ENCODE peak calls at places on chromosomes 16 and 17, in five cellular contexts. D is tibial nerve, J is uterus, A is fibroblast of lung, K is IMR-90. V is an unnamed sample. For H3K27me3, the result is how much of the 10 kb centered on the place peaks cover.

GRCh38 chr16:66599726-66600125 is 4.8 kb upstream of the CMTM3 start:
- DNase-seq in D (no peak), J (no peak), A (no peak), K (no peak), V (no peak)

GRCh38 chr17:66778531-66778930 is 56.4 kb upstream of the CACNG5 start:
- DNase-seq in D (no peak), J (no peak), A (no peak), K (no peak), V (no peak)

GRCh38 chr17:76551685-76552084 is 11.8 kb downstream of the PRCD start:
- DNase-seq in D (no peak), J (no peak), A (no peak), K (no peak), V (no peak)

GRCh38 chr16:69204106-69204655 is 17.2 kb downstream of the SNTB2 start:
- DNase-seq in D (no peak), J (no peak), A (no peak), K (no peak), V (no peak)

GRCh38 chr17:30897311-30897710 is 8.7 kb downstream of the TEFM start:
- DNase-seq in D (no peak), J (no peak), A (no peak), K (no peak), V (no peak)

GRCh38 chr16:11844499-11844898 is 6.8 kb downstream of the RSL1D1 start:
- DNase-seq in D (no peak), J (no peak), A (no peak), K (no peak), V (no peak)

GRCh38 chr17:2796164-2797140 is at the start of gene RAP1GAP2:
- DNase-seq in D (peak), J (no peak), A (no peak), K (no peak), V (peak)

GRCh38 chr16:87581867-87582220 is 20.5 kb upstream of the JPH3 start:
- DNase-seq in D (peak), J (peak), A (peak), K (peak), V (peak)

GRCh38 chr17:55693244-55694216 is 29.1 kb downstream of the TMEM100 start:
- DNase-seq in D (no peak), J (no peak), A (peak), K (peak), V (no peak)

GRCh38 chr16:59690216-59690615 is 956.1 kb upstream of the GOT2 start:
- DNase-seq in D (no peak), J (no peak), A (no peak), K (no peak), V (no peak)

GRCh38 chr17:73591278-73592078 is 52.8 kb downstream of the SDK2 start:
- DNase-seq in D (no peak), J (no peak), A (no peak), K (no peak), V (peak)

GRCh38 chr17:83030432-83030831 is 49.0 kb upstream of the METRNL start:
- DNase-seq in D (no peak), J (no peak), A (no peak), K (no peak), V (peak)

GRCh38 chr16:69812213-69813014 is 50.3 kb downstream of the WWP2 start:
- DNase-seq in D (no peak), J (no peak), A (no peak), K (no peak), V (no peak)

GRCh38 chr17:18951941-18952842 is at the start of gene SLC5A10:
- DNase-seq in D (no peak), J (no peak), A (no peak), K (no peak), V (no peak)

GRCh38 chr16:12258806-12259205 is 282.3 kb downstream of the SNX29 start:
- DNase-seq in D (no peak), J (no peak), A (no peak), K (no peak), V (no peak)

GRCh38 chr17:48160177-48160967 is 52.8 kb downstream of the SNX11 start:
- DNase-seq in D (no peak), J (no peak), A (no peak), K (no peak), V (no peak)

GRCh38 chr16:63466-63865 is 9.0 kb downstream of the RHBDF1 start:
- DNase-seq in D (no peak), J (no peak), A (no peak), K (no peak), V (peak)

GRCh38 chr16:69903851-69904250 is 47.3 kb upstream of the CLEC18A start:
- DNase-seq in D (no peak), J (no peak), A (no peak), K (no peak), V (no peak)

GRCh38 chr17:58084317-58084981 is 1.2 kb downstream of the DYNLL2 start:
- DNase-seq in D (peak), J (peak), A (peak), K (no peak), V (no peak)

GRCh38 chr16:2979669-2980226 is 498 bp downstream of the PKMYT1 start:
- DNase-seq in D (no peak), J (no peak), A (no peak), K (peak), V (no peak)

GRCh38 chr17:57875109-57876022 is 25.5 kb upstream of the MRPS23 start:
- DNase-seq in D (peak), J (peak), A (peak), K (peak), V (peak)

GRCh38 chr17:20026960-20027359 is 17.8 kb downstream of the SPECC1 start:
- DNase-seq in D (no peak), J (no peak), A (no peak), K (no peak), V (no peak)

GRCh38 chr16:72664122-72664479 is 383.8 kb downstream of the ZFHX3 start:
- DNase-seq in D (no peak), J (no peak), A (no peak), K (peak), V (no peak)

GRCh38 chr17:41683441-41684007 is 5.2 kb upstream of the EIF1 start:
- DNase-seq in D (no peak), J (no peak), A (no peak), K (no peak), V (no peak)

GRCh38 chr17:32274643-32275042 is 9.0 kb downstream of the RHBDL3 start:
- DNase-seq in D (no peak), J (no peak), A (no peak), K (no peak), V (no peak)

GRCh38 chr16:88639231-88640038 is 1.1 kb downstream of the IL17C start:
- DNase-seq in D (no peak), J (no peak), A (no peak), K (no peak), V (no peak)

GRCh38 chr17:19338031-19338990 is 24.2 kb downstream of the B9D1 start:
- DNase-seq in D (no peak), J (no peak), A (peak), K (peak), V (peak)

GRCh38 chr16:61581417-61582046 is 454.7 kb downstream of the CDH8 start:
- DNase-seq in D (no peak), J (no peak), A (no peak), K (no peak), V (peak)

GRCh38 chr17:55005520-55005919 is 37.0 kb downstream of the STXBP4 start:
- DNase-seq in D (no peak), J (no peak), A (peak), K (peak), V (no peak)

GRCh38 chr17:71919181-71919580 is 201.6 kb upstream of the SOX9 start:
- DNase-seq in D (peak), J (no peak), A (peak), K (no peak), V (no peak)

GRCh38 chr16:56912746-56913703 is 18.9 kb upstream of the HERPUD1 start:
- DNase-seq in D (peak), J (no peak), A (peak), K (peak), V (no peak)

GRCh38 chr17:31310877-31311276 is 3.0 kb downstream of the EVI2B start:
- DNase-seq in D (no peak), J (no peak), A (no peak), K (no peak), V (no peak)

GRCh38 chr17:45372325-45372869 is 55.6 kb upstream of the MAP3K14 start:
- DNase-seq in D (no peak), J (no peak), A (no peak), K (peak), V (no peak)
- H3K27me3 ChIP-seq in D (under half), J (under half), A (under half), K (under half), V (under half)

DNA sequence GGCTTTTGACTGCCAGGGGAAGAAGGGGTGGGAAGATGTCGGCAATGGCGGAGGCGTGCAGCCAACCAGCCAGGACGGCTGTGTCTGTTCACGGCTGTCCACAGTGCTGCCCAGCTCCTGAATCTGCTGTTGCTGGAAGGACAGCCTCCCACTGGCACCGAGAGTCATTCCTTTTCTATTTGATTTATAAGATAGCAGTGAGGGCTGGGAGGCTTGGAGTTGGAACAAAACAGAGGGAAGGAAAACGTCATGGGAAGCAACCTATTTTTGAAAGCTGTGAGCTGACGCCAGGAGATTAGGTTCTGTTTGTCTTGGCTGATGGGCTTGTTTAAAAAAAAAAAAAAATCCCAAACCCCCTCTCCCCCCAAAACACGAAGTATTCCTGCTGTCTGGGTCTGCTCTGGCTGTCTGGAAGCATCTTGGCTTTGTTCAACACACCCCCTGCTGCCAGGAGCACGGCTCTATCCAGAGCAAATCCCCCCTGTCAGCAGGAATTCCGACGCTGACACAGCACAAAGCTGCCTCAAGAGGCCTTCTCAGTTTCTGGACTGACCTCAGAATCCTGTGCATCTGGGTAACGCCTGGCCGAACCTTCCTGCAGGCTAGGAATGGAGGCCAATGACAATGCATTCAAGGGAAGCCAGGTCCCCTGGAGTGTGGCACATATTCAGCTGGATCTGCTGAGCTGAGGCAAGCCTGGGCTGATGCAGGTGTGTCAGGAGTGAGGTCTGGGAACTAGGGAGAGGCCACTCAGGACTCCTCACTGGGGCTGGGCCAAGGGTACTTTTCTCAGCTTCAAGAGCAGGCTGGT is 41.0 kb upstream of the SREBF1 start:
- DNase-seq in D (peak), J (peak), A (peak), K (peak), V (no peak)
- TF ChIP-seq CTCF in D (no peak), J (peak), A (peak), K (peak), V (no peak)

GRCh38 chr16:85571813-85572619 is 41.1 kb upstream of the GSE1 start:
- DNase-seq in D (no peak), J (no peak), A (no peak), K (no peak), V (peak)

GRCh38 chr16:85575910-85576309 is 37.2 kb upstream of the GSE1 start:
- DNase-seq in D (no peak), J (no peak), A (no peak), K (no peak), V (no peak)

GRCh38 chr16:85573045-85573695 is 40.0 kb upstream of the GSE1 start:
- DNase-seq in D (no peak), J (no peak), A (no peak), K (no peak), V (peak)

GRCh38 chr16:85574672-85575475 is 38.2 kb upstream of the GSE1 start:
- DNase-seq in D (no peak), J (no peak), A (no peak), K (no peak), V (no peak)

GRCh38 chr16:85573696-85574641 is 39.2 kb upstream of the GSE1 start:
- DNase-seq in D (no peak), J (peak), A (peak), K (peak), V (peak)
- H3K27ac ChIP-seq in D (peak), J (peak), A (peak), K (no peak), V (peak)

DNA sequence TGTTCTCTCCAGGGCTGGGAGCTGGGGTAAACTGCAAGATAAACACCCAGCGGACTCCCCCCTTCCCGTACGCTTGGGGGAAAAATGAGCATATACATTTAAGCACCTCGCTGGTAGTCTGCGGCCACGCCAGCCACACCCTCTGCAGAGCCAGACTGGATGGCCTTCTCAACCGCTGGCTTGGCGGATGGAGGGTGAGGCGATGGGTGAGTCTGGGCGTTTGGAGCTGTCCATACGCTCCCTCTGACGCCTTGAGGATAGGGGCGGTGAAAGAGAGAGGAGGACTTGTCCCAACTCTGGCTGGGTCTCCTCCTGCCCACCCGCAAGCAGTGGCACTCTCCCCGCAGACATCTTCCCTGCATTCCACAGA is 1.0 kb downstream of the ITGA3 start:
- DNase-seq in D (no peak), J (no peak), A (peak), K (peak), V (no peak)
- H3K27me3 ChIP-seq in D (under half), J (under half), A (under half), K (under half), V (under half)

DNA sequence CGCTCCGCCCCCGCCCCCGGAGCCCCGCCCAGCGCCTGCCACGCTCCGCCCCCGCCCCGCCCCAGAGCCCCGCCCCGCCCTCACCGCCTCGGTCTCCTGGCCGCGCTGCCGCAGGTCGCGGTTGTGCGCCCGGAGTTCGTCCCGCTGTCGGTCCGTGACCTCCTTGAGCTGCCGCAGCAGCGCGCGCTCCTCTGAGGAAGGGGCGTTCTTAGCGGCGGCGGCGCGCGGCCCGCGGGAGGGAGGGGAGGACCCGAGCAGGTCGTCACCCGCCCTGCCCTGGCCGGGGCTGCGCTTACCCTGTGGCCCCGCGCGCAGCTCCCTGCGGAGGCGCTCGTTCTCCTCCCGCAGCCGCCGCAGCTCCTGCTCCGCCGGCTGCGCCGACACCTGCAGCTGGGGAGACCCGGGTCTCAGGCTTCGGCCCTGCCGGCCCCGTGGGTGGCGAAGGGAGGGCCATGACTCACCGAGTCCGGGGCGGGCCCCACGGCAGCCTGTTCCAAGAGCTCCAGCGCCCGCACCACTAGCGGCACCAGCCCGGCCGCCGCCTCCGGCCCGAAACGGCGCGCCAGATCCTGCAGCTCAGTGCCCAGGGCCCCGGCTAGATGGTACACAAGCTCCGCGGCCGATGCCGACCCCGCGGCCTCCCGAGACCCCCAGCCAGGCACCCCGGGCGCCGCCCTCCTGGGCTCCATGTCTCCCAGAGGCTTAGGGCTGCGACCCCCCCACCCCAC is 386 bp downstream of the RILP start:
- DNase-seq in D (peak), J (peak), A (peak), K (peak), V (peak)
- TF ChIP-seq CTCF in D (no peak), J (no peak), A (no peak), K (no peak), V (no peak)

GRCh38 chr17:49573510-49574282 is 2.0 kb upstream of the NXPH3 start:
- DNase-seq in D (no peak), J (no peak), A (no peak), K (no peak), V (no peak)

GRCh38 chr17:49574283-49574892 is 1.3 kb upstream of the NXPH3 start:
- DNase-seq in D (no peak), J (no peak), A (no peak), K (no peak), V (no peak)

GRCh38 chr17:49575524-49576120 is at the start of gene NXPH3:
- DNase-seq in D (peak), J (peak), A (peak), K (peak), V (peak)

GRCh38 chr17:49576121-49576905 is 642 bp downstream of the NXPH3 start:
- DNase-seq in D (peak), J (peak), A (peak), K (peak), V (no peak)

GRCh38 chr17:49574945-49575523 is 637 bp upstream of the NXPH3 start:
- DNase-seq in D (no peak), J (no peak), A (no peak), K (no peak), V (no peak)
- H3K27ac ChIP-seq in D (peak), J (peak), A (no peak), K (no peak), V (no peak)

DNA sequence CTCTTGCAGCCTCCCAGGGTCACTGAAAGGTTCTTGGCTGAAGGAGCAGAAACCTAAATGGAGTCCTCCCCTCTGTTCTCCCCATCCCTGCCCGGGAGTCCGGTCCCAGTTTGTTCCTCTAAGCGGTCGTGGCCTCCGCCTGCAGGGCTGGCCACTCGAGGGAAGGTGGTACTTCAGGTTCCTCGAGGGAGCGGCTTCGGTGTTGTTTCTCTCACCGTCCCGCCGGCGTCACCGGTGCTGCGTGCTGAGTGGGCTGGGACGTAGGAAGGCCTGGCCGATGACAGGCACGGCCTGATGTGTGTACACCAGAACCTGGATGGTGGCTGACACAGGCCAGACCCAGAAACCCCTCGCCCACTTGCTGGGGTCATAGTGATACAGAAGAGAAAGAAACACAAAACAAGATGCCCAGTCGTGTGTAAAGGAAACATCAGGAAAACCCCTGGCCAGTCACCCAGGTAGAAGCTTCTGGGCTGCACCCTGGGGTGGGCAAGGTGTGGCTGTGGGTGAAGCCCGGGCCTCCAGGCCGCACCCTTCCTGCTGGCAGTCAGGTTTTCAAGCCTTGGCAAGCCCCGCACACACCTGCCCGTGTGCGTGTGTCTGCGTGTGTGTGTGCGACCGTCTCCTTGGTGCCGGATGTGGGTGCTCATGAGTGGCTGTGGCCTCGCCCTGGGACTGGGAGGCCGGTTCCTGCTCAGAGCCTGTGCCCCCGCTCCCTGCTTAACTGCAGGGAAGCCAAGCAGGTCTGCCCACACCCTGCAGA is 52.0 kb downstream of the BAIAP2 start:
- DNase-seq in D (no peak), J (no peak), A (no peak), K (no peak), V (no peak)
- H3K27me3 ChIP-seq in D (under half), J (under half), A (under half), K (under half), V (under half)

GRCh38 chr17:70091005-70091568 is 16.1 kb downstream of the KCNJ16 start:
- DNase-seq in D (no peak), J (no peak), A (no peak), K (no peak), V (no peak)

GRCh38 chr17:70084476-70084875 is 9.5 kb downstream of the KCNJ16 start:
- DNase-seq in D (no peak), J (no peak), A (peak), K (peak), V (no peak)

GRCh38 chr17:70081885-70082284 is 6.9 kb downstream of the KCNJ16 start:
- DNase-seq in D (no peak), J (no peak), A (no peak), K (no peak), V (no peak)

GRCh38 chr17:70089513-70090148 is 14.6 kb downstream of the KCNJ16 start:
- DNase-seq in D (no peak), J (no peak), A (no peak), K (no peak), V (no peak)

GRCh38 chr17:70086468-70086867 is 11.4 kb downstream of the KCNJ16 start:
- DNase-seq in D (no peak), J (no peak), A (peak), K (peak), V (no peak)
- TF ChIP-seq CTCF in D (no peak), J (no peak), A (no peak), K (no peak), V (no peak)

DNA sequence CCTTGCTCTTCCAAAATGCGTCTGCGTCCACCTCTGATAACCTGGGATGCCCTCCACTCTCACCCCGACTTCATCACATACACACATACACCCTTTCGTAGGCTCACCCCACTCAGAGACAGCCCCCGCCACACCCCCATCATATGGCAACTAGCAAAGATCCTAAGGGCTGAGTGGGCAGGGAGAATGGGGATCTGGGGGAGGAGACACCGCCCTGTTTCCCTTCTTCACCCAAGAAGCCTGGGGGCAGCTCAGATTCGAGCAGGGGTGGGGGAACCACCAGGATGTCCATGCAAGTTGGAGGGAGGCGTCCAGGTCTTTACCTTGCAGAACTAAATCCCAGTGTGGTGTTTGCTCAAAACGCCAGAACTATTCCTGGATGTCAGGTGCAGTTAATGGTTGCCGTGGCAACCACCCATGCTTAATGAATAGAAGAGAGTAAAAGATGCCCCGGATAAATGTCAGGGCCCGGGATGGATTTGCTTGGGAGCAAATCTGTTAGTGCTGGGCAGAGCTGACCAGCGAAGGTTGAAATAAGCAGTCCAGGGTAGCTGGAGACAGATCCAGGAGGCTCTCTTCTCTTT is 72.8 kb downstream of the CACNG3 start:
- DNase-seq in D (no peak), J (no peak), A (no peak), K (no peak), V (no peak)
- H3K27ac ChIP-seq in D (no peak), J (no peak), A (no peak), K (no peak), V (no peak)

V was measured in left lung.